ENCODE peak calls at places on chromosomes 2 and 18, in four cellular contexts. One of them, this sample, is unnamed.

GRCh38 chr2:233385489-233386044 is 31.3 kb downstream of the DGKD start:
- DNase-seq in MM.1S: peak; percentile 49
- DNase-seq in neuronal stem cell: no peak
- DNase-seq in endodermal cell: no peak
- DNase-seq in this sample: no peak

GRCh38 chr2:18787726-18788125 is 198.4 kb upstream of the NT5C1B start:
- DNase-seq in MM.1S: no peak
- DNase-seq in neuronal stem cell: no peak
- DNase-seq in endodermal cell: peak; percentile 52
- DNase-seq in this sample: no peak

GRCh38 chr2:104504331-104505073 is 349.4 kb upstream of the POU3F3 start:
- DNase-seq in MM.1S: no peak
- DNase-seq in endodermal cell: peak; percentile 74
- DNase-seq in neuronal stem cell: no peak
- DNase-seq in this sample: no peak

GRCh38 chr18:51278045-51278649 is 80.7 kb upstream of the MEX3C start:
- DNase-seq in MM.1S: peak; percentile 82
- DNase-seq in endodermal cell: peak; percentile 90
- DNase-seq in neuronal stem cell: peak; percentile 67
- DNase-seq in this sample: peak; percentile 66

GRCh38 chr2:26630669-26631360 is 10.4 kb downstream of the CIB4 start:
- DNase-seq in endodermal cell: peak; percentile 72
- DNase-seq in neuronal stem cell: no peak
- DNase-seq in MM.1S: no peak
- DNase-seq in this sample: no peak

GRCh38 chr2:67854798-67855197 is 208.0 kb downstream of the C1D start:
- DNase-seq in endodermal cell: peak; percentile 81
- DNase-seq in MM.1S: no peak
- DNase-seq in neuronal stem cell: no peak
- DNase-seq in this sample: no peak

GRCh38 chr2:1886405-1886992 is 142.2 kb upstream of the PXDN start:
- DNase-seq in endodermal cell: peak; percentile 93
- DNase-seq in MM.1S: no peak
- DNase-seq in neuronal stem cell: peak; percentile 51
- DNase-seq in this sample: peak; percentile 63

GRCh38 chr2:78418041-78418440 is 607.5 kb upstream of the REG3G start:
- DNase-seq in MM.1S: no peak
- DNase-seq in endodermal cell: no peak
- DNase-seq in neuronal stem cell: no peak
- DNase-seq in this sample: no peak

GRCh38 chr2:168601739-168602138 is 145.7 kb downstream of the CERS6 start:
- DNase-seq in MM.1S: no peak
- DNase-seq in endodermal cell: no peak
- DNase-seq in neuronal stem cell: no peak
- DNase-seq in this sample: no peak

GRCh38 chr18:7904529-7904928 is 337.4 kb downstream of the PTPRM start:
- DNase-seq in MM.1S: no peak
- DNase-seq in endodermal cell: no peak
- DNase-seq in neuronal stem cell: no peak
- DNase-seq in this sample: no peak

GRCh38 chr18:650428-650858 is 7.0 kb upstream of the TYMS start:
- DNase-seq in neuronal stem cell: no peak
- DNase-seq in endodermal cell: no peak
- DNase-seq in MM.1S: peak; percentile 87
- DNase-seq in this sample: no peak

GRCh38 chr2:23549051-23549450 is 164.1 kb downstream of the KLHL29 start:
- DNase-seq in MM.1S: no peak
- DNase-seq in neuronal stem cell: no peak
- DNase-seq in endodermal cell: no peak
- DNase-seq in this sample: peak; percentile 10

GRCh38 chr2:120269076-120269744 is 16.6 kb downstream of the RALB start:
- DNase-seq in endodermal cell: no peak
- DNase-seq in neuronal stem cell: no peak
- DNase-seq in MM.1S: no peak
- DNase-seq in this sample: no peak

GRCh38 chr18:23259701-23260661 is 124.7 kb downstream of the CABLES1 start:
- DNase-seq in endodermal cell: peak; percentile 94
- DNase-seq in MM.1S: no peak
- DNase-seq in neuronal stem cell: peak; percentile 73
- DNase-seq in this sample: peak; percentile 81

GRCh38 chr2:17646096-17646554 is 105.6 kb downstream of the VSNL1 start:
- DNase-seq in MM.1S: peak; percentile 52
- DNase-seq in endodermal cell: peak; percentile 72
- DNase-seq in neuronal stem cell: peak; percentile 38
- DNase-seq in this sample: peak; percentile 70

GRCh38 chr2:223054193-223054781 is 2.3 kb downstream of the KCNE4 start:
- DNase-seq in endodermal cell: no peak
- DNase-seq in neuronal stem cell: no peak
- DNase-seq in MM.1S: no peak
- DNase-seq in this sample: no peak

GRCh38 chr18:11077548-11078187 is 71.7 kb downstream of the PIEZO2 start:
- DNase-seq in neuronal stem cell: no peak
- DNase-seq in endodermal cell: no peak
- DNase-seq in MM.1S: no peak
- DNase-seq in this sample: no peak

GRCh38 chr2:204325468-204325867 is 219.8 kb upstream of the PARD3B start:
- DNase-seq in neuronal stem cell: peak; percentile 81
- DNase-seq in MM.1S: peak; percentile 68
- DNase-seq in endodermal cell: peak; percentile 88
- DNase-seq in this sample: peak; percentile 81

GRCh38 chr18:10051877-10052631 is 138.2 kb downstream of the VAPA start:
- DNase-seq in MM.1S: no peak
- DNase-seq in neuronal stem cell: no peak
- DNase-seq in endodermal cell: no peak
- DNase-seq in this sample: peak; percentile 23

GRCh38 chr2:225930687-225931086 is 531.2 kb downstream of the NYAP2 start:
- DNase-seq in MM.1S: no peak
- DNase-seq in endodermal cell: no peak
- DNase-seq in neuronal stem cell: no peak
- DNase-seq in this sample: no peak

GRCh38 chr2:97730245-97730644 is 16.9 kb downstream of the ZAP70 start:
- DNase-seq in neuronal stem cell: no peak
- DNase-seq in endodermal cell: no peak
- DNase-seq in MM.1S: no peak
- DNase-seq in this sample: no peak

GRCh38 chr2:30293303-30293912 is 62.1 kb downstream of the LBH start:
- DNase-seq in neuronal stem cell: no peak
- DNase-seq in endodermal cell: no peak
- DNase-seq in MM.1S: no peak
- DNase-seq in this sample: no peak

DNA sequence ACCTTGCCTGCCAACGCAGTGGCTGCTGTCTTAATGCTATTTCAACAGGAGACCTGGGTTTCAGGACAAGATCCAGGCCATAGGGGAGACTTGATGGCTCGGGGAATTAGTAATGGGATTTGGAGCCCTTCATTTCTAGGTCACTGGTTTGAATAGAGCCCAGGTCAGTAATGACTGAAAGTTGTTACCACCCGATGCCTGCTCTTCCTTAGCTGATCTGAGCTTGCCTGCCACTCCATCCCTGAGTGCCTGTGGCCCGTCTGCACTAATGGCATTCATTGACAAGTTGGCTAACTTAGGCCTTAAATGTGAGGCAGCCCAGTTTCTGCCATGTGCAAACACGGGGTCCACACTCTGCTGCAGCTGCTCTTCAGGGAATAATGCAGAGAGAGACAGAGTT is 1233.3 kb upstream of the ZEB2 start:
- DNase-seq in endodermal cell: no peak
- DNase-seq in neuronal stem cell: peak; percentile 29
- DNase-seq in MM.1S: no peak
- DNase-seq in this sample: no peak
- H3K4me3 ChIP-seq in endodermal cell: no peak overlapping the region
- H3K4me3 ChIP-seq in neuronal stem cell: no peak overlapping the region
- H3K4me3 ChIP-seq in MM.1S: no peak overlapping the region
- H3K4me3 ChIP-seq in this sample: no peak overlapping the region

GRCh38 chr2:38074047-38074774 is 1.7 kb downstream of the CYP1B1 start:
- DNase-seq in endodermal cell: peak; percentile 80
- DNase-seq in MM.1S: no peak
- DNase-seq in neuronal stem cell: no peak
- DNase-seq in this sample: no peak
- H3K4me1 ChIP-seq in endodermal cell: no peaks in the 10 kb centered on the region
- H3K4me1 ChIP-seq in MM.1S: no peaks in the 10 kb centered on the region
- H3K4me1 ChIP-seq in neuronal stem cell: peaks cover 20% of the 10 kb centered on the region
- H3K4me1 ChIP-seq in this sample: no peaks in the 10 kb centered on the region

GRCh38 chr2:135762530-135762929 is 20.9 kb downstream of the UBXN4 start:
- DNase-seq in endodermal cell: no peak
- DNase-seq in MM.1S: no peak
- DNase-seq in neuronal stem cell: no peak
- DNase-seq in this sample: no peak
- H3K36me3 ChIP-seq in endodermal cell: peaks cover 81% of the 10 kb centered on the region
- H3K36me3 ChIP-seq in MM.1S: peaks cover 14% of the 10 kb centered on the region
- H3K36me3 ChIP-seq in neuronal stem cell: peaks cover 98% of the 10 kb centered on the region
- H3K36me3 ChIP-seq in this sample: peaks cover 11% of the 10 kb centered on the region

DNA sequence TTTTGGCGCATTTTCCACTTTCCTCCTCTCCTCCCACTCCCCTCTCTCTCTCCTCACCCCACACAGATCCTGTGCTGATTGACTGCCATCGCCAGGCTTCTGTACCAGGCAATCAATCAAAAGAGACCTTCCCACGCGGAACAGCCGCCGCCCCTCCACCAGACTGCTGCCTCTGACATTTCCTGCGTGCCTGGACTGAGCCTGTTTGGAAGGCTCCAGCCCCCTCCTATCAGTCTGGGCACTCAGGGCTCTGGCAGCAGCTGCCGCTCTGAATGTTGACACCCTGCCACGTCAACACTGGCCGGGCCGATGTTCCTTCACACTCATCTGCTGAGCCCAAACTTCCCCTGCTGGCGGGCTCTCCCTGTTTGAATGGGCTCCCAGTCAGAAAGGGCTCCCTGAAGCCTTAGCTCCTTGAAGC is 467.7 kb downstream of the EPHA4 start:
- DNase-seq in endodermal cell: peak; percentile 77
- DNase-seq in MM.1S: no peak
- DNase-seq in neuronal stem cell: no peak
- DNase-seq in this sample: peak; percentile 0
- H3K4me3 ChIP-seq in endodermal cell: no peak overlapping the region
- H3K4me3 ChIP-seq in MM.1S: no peak overlapping the region
- H3K4me3 ChIP-seq in neuronal stem cell: no peak overlapping the region
- H3K4me3 ChIP-seq in this sample: no peak overlapping the region

GRCh38 chr18:3262234-3263171 is 570 bp downstream of the MYL12B start:
- DNase-seq in endodermal cell: no peak
- DNase-seq in MM.1S: peak; percentile 21
- DNase-seq in neuronal stem cell: no peak
- DNase-seq in this sample: no peak

GRCh38 chr18:3264362-3264761 is 2.4 kb downstream of the MYL12B start:
- DNase-seq in endodermal cell: no peak
- DNase-seq in neuronal stem cell: no peak
- DNase-seq in MM.1S: no peak
- DNase-seq in this sample: peak; percentile 87

GRCh38 chr18:3257627-3258120 is 4.3 kb upstream of the MYL12B start:
- DNase-seq in endodermal cell: no peak
- DNase-seq in neuronal stem cell: no peak
- DNase-seq in MM.1S: no peak
- DNase-seq in this sample: no peak

GRCh38 chr18:3261393-3262233 is at the start of gene MYL12B:
- DNase-seq in neuronal stem cell: peak; percentile 81
- DNase-seq in endodermal cell: peak; percentile 91
- DNase-seq in MM.1S: peak; percentile 80
- DNase-seq in this sample: peak; percentile 87

DNA sequence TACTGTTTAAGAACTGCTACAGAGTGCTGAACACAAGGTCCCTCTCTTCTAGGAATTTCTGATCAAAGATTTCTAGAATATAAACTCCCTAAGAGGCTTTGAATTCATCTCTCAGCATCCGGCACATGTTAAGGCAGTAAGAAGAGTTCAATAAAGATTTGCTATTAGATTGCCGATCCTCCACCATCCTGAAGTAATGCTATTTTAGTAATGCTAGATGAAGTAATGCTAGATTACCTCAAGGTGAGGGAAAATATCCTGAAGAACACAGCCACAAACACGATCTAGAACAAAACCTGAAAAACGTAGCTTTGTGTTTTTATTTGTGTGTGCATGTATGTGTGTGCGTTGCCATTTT is 919 bp upstream of the MYL12B start:
- DNase-seq in endodermal cell: no peak
- DNase-seq in neuronal stem cell: no peak
- DNase-seq in MM.1S: no peak
- DNase-seq in this sample: no peak
- H3K4me1 ChIP-seq in endodermal cell: peaks cover 9% of the 10 kb centered on the region
- H3K4me1 ChIP-seq in neuronal stem cell: peaks cover 6% of the 10 kb centered on the region
- H3K4me1 ChIP-seq in MM.1S: peaks cover 29% of the 10 kb centered on the region
- H3K4me1 ChIP-seq in this sample: peaks cover 9% of the 10 kb centered on the region

GRCh38 chr2:241652142-241652541 is 14.6 kb downstream of the ATG4B start:
- DNase-seq in MM.1S: no peak
- DNase-seq in neuronal stem cell: no peak
- DNase-seq in endodermal cell: no peak
- DNase-seq in this sample: no peak
- H3K36me3 ChIP-seq in MM.1S: no peaks in the 10 kb centered on the region
- H3K36me3 ChIP-seq in neuronal stem cell: peaks cover 65% of the 10 kb centered on the region
- H3K36me3 ChIP-seq in endodermal cell: peaks cover 57% of the 10 kb centered on the region
- H3K36me3 ChIP-seq in this sample: peaks cover 20% of the 10 kb centered on the region

GRCh38 chr2:65782996-65783650 is 350.7 kb upstream of the SPRED2 start:
- DNase-seq in MM.1S: no peak
- DNase-seq in neuronal stem cell: no peak
- DNase-seq in endodermal cell: no peak
- DNase-seq in this sample: no peak

GRCh38 chr2:65781756-65782155 is 349.4 kb upstream of the SPRED2 start:
- DNase-seq in endodermal cell: no peak
- DNase-seq in neuronal stem cell: no peak
- DNase-seq in MM.1S: no peak
- DNase-seq in this sample: no peak

GRCh38 chr2:65778126-65778525 is 345.7 kb upstream of the SPRED2 start:
- DNase-seq in neuronal stem cell: no peak
- DNase-seq in endodermal cell: peak; percentile 58
- DNase-seq in MM.1S: no peak
- DNase-seq in this sample: no peak

GRCh38 chr2:65782186-65782585 is 349.8 kb upstream of the SPRED2 start:
- DNase-seq in MM.1S: no peak
- DNase-seq in endodermal cell: no peak
- DNase-seq in neuronal stem cell: no peak
- DNase-seq in this sample: no peak

GRCh38 chr2:65779021-65779420 is 346.6 kb upstream of the SPRED2 start:
- DNase-seq in neuronal stem cell: no peak
- DNase-seq in MM.1S: no peak
- DNase-seq in endodermal cell: no peak
- DNase-seq in this sample: no peak
- H3K4me3 ChIP-seq in neuronal stem cell: no peak overlapping the region
- H3K4me3 ChIP-seq in MM.1S: no peak overlapping the region
- H3K4me3 ChIP-seq in endodermal cell: no peak overlapping the region
- H3K4me3 ChIP-seq in this sample: no peak overlapping the region

This sample was measured in small intestine.